ENCODE peak calls at places on chromosomes 1 and 21, in ten cellular contexts. L is MCF 10A, J is mesothelial cell of epicardium, G is astrocyte of the spinal cord, S is breast epithelium, V is adrenal gland, E is left ventricle myocardium inferior, C is AG09319, M is heart right ventricle, B is tibial nerve. I is an unnamed sample.

GRCh38 chr21:37008705-37009104 is 2.2 kb downstream of the RIPPLY3 start:
- DNase-seq in L (no peak), J (no peak), G (no peak), S (no peak), V (no peak), E (no peak), C (no peak), M (no peak), B (no peak), I (no peak)

GRCh38 chr21:20404915-20405314 is 593.3 kb upstream of the NCAM2 start:
- DNase-seq in L (no peak), J (no peak), G (no peak), S (no peak), V (no peak), E (no peak), C (no peak), M (no peak), B (no peak), I (no peak)

GRCh38 chr1:97174039-97174704 is 452.6 kb downstream of the PTBP2 start:
- DNase-seq in L (peak), J (no peak), G (no peak), S (peak), V (no peak), E (no peak), C (no peak), M (no peak), B (no peak), I (peak)

GRCh38 chr1:68433386-68433785 is 16.4 kb downstream of the RPE65 start:
- DNase-seq in L (no peak), J (no peak), G (no peak), S (no peak), V (no peak), E (no peak), C (no peak), M (no peak), B (no peak), I (no peak)

GRCh38 chr21:25115021-25115420 is 492.3 kb downstream of the MRPL39 start:
- DNase-seq in L (no peak), J (no peak), G (no peak), S (no peak), V (no peak), E (no peak), C (no peak), M (no peak), B (no peak), I (no peak)

GRCh38 chr1:59730302-59730701 is 84.4 kb upstream of the HOOK1 start:
- DNase-seq in L (peak), J (no peak), G (peak), S (no peak), V (no peak), E (no peak), C (no peak), M (no peak), B (no peak), I (peak)

GRCh38 chr1:114134518-114134917 is 19.2 kb downstream of the SYT6 start:
- DNase-seq in L (no peak), J (no peak), G (no peak), S (no peak), V (no peak), E (no peak), C (no peak), M (no peak), B (no peak), I (no peak)

GRCh38 chr1:164557270-164557669 is 1.7 kb upstream of the PBX1 start:
- DNase-seq in L (peak), J (no peak), G (no peak), S (no peak), V (no peak), E (no peak), C (no peak), M (no peak), B (no peak), I (peak)

GRCh38 chr1:156869455-156869854 is 8.8 kb downstream of the NTRK1 start:
- DNase-seq in L (no peak), J (no peak), G (no peak), S (no peak), V (no peak), E (no peak), C (no peak), M (no peak), B (no peak), I (no peak)

GRCh38 chr1:220926146-220926545 is 46.9 kb downstream of the HLX start:
- DNase-seq in L (peak), J (no peak), G (peak), S (no peak), V (no peak), E (no peak), C (no peak), M (no peak), B (no peak), I (no peak)

GRCh38 chr1:68120136-68120791 is 69.8 kb upstream of the DIRAS3 start:
- DNase-seq in L (peak), J (peak), G (peak), S (peak), V (peak), E (no peak), C (peak), M (peak), B (no peak), I (peak)

GRCh38 chr1:3908886-3909517 is 8.9 kb upstream of the C1orf174 start:
- DNase-seq in L (no peak), J (no peak), G (no peak), S (no peak), V (no peak), E (no peak), C (no peak), M (no peak), B (no peak), I (no peak)

GRCh38 chr1:225470210-225470609 is 42.4 kb upstream of the LBR start:
- DNase-seq in L (no peak), J (no peak), G (no peak), S (no peak), V (no peak), E (no peak), C (no peak), M (no peak), B (peak), I (no peak)

GRCh38 chr1:53476579-53476978 is 17.4 kb downstream of the DMRTB1 start:
- DNase-seq in L (no peak), J (no peak), G (no peak), S (no peak), V (no peak), E (no peak), C (no peak), M (no peak), B (no peak), I (no peak)

GRCh38 chr1:219883400-219884332 is 44.7 kb downstream of the SLC30A10 start:
- DNase-seq in L (no peak), J (no peak), G (no peak), S (no peak), V (peak), E (no peak), C (no peak), M (no peak), B (no peak), I (no peak)

GRCh38 chr1:7420098-7420445 is 351.0 kb upstream of the VAMP3 start:
- DNase-seq in L (no peak), J (peak), G (no peak), S (no peak), V (peak), E (no peak), C (no peak), M (no peak), B (no peak), I (no peak)

GRCh38 chr1:37951041-37951782 is 4.4 kb upstream of the INPP5B start:
- DNase-seq in L (no peak), J (no peak), G (no peak), S (no peak), V (no peak), E (no peak), C (no peak), M (no peak), B (no peak), I (no peak)

GRCh38 chr1:200979574-200980451 is 43.7 kb downstream of the KIF21B start:
- DNase-seq in L (peak), J (no peak), G (no peak), S (no peak), V (no peak), E (no peak), C (no peak), M (no peak), B (no peak), I (peak)

GRCh38 chr1:115090547-115090946 is 1.2 kb upstream of the TSPAN2 start:
- DNase-seq in L (no peak), J (no peak), G (peak), S (no peak), V (no peak), E (peak), C (no peak), M (peak), B (no peak), I (no peak)

GRCh38 chr1:61519631-61520030 is 205.3 kb downstream of the TM2D1 start:
- DNase-seq in L (no peak), J (no peak), G (no peak), S (no peak), V (no peak), E (no peak), C (no peak), M (no peak), B (no peak), I (no peak)

GRCh38 chr21:26140185-26140584 is 30.4 kb downstream of the APP start:
- DNase-seq in L (peak), J (no peak), G (peak), S (no peak), V (peak), E (peak), C (peak), M (peak), B (no peak), I (peak)

GRCh38 chr1:64882574-64883255 is 83.6 kb downstream of the JAK1 start:
- DNase-seq in L (no peak), J (no peak), G (no peak), S (no peak), V (no peak), E (no peak), C (no peak), M (no peak), B (no peak), I (no peak)

GRCh38 chr1:56977910-56978309 is 12.1 kb upstream of the C8B start:
- DNase-seq in L (no peak), J (no peak), G (no peak), S (no peak), V (no peak), E (no peak), C (no peak), M (no peak), B (no peak), I (no peak)

GRCh38 chr1:184890539-184890973 is 83.8 kb downstream of the NIBAN1 start:
- DNase-seq in L (no peak), J (no peak), G (peak), S (no peak), V (peak), E (no peak), C (no peak), M (peak), B (no peak), I (peak)

GRCh38 chr21:44395260-44395659 is 41.8 kb downstream of the TRPM2 start:
- DNase-seq in L (no peak), J (peak), G (no peak), S (no peak), V (no peak), E (no peak), C (no peak), M (no peak), B (no peak), I (no peak)

GRCh38 chr21:28734522-28735175 is 258.0 kb downstream of the LTN1 start:
- DNase-seq in L (no peak), J (no peak), G (no peak), S (no peak), V (no peak), E (no peak), C (no peak), M (no peak), B (no peak), I (no peak)

GRCh38 chr1:32775640-32776337 is 41.4 kb downstream of the YARS1 start:
- DNase-seq in L (no peak), J (no peak), G (peak), S (no peak), V (no peak), E (no peak), C (no peak), M (no peak), B (no peak), I (no peak)

GRCh38 chr1:21121764-21122471 is 54.8 kb downstream of the EIF4G3 start:
- DNase-seq in L (no peak), J (no peak), G (no peak), S (no peak), V (no peak), E (no peak), C (no peak), M (no peak), B (no peak), I (no peak)

GRCh38 chr21:28485301-28486022 is 507.2 kb downstream of the LTN1 start:
- DNase-seq in L (peak), J (no peak), G (peak), S (no peak), V (no peak), E (no peak), C (no peak), M (no peak), B (no peak), I (peak)

GRCh38 chr1:231806623-231807470 is 180.3 kb downstream of the DISC1 start:
- DNase-seq in L (peak), J (no peak), G (no peak), S (peak), V (peak), E (peak), C (no peak), M (no peak), B (peak), I (peak)

GRCh38 chr21:34834852-34835501 is 166.2 kb downstream of the CLIC6 start:
- DNase-seq in L (peak), J (no peak), G (no peak), S (no peak), V (no peak), E (no peak), C (no peak), M (no peak), B (no peak), I (no peak)

GRCh38 chr1:204480515-204480914 is 14.1 kb downstream of the PIK3C2B start:
- DNase-seq in L (no peak), J (no peak), G (no peak), S (no peak), V (no peak), E (no peak), C (no peak), M (no peak), B (no peak), I (no peak)

GRCh38 chr1:204151562-204152309 is at the start of gene ETNK2:
- DNase-seq in L (peak), J (peak), G (peak), S (peak), V (peak), E (peak), C (no peak), M (peak), B (peak), I (peak)

GRCh38 chr1:190439447-190439846 is 38.2 kb downstream of the BRINP3 start:
- DNase-seq in L (no peak), J (no peak), G (no peak), S (no peak), V (no peak), E (no peak), C (no peak), M (no peak), B (no peak), I (no peak)

DNA sequence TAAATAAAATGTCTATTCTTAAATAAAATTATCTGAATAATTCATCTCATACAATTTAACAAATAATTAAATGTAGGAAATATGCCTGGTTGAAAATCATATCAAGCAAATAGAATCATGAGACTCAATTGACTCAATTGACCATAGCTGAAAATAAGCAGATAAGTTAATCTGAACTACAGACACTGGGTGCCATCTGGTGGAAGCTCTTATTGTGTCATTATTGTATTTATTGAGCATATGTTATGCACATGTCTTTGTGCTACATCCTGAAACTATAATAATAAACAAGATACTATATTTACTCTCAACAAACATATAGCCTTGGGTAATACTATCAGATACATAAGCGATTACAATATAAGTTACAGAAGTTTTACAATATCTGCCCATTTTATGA is 41.0 kb downstream of the BRINP3 start:
- DNase-seq in L (peak), J (no peak), G (peak), S (no peak), V (no peak), E (no peak), C (no peak), M (no peak), B (no peak), I (peak)
- TF ChIP-seq CTCF in L (peak), J (no peak), G (peak), S (no peak), V (no peak), E (no peak), C (no peak), M (no peak), B (no peak), I (peak)

GRCh38 chr1:212980123-212980800 is 29.9 kb downstream of the VASH2 start:
- DNase-seq in L (no peak), J (no peak), G (peak), S (no peak), V (peak), E (peak), C (no peak), M (peak), B (no peak), I (peak)
- TF ChIP-seq CTCF in L (no peak), J (no peak), G (no peak), S (no peak), V (no peak), E (peak), C (no peak), M (no peak), B (no peak), I (no peak)

DNA sequence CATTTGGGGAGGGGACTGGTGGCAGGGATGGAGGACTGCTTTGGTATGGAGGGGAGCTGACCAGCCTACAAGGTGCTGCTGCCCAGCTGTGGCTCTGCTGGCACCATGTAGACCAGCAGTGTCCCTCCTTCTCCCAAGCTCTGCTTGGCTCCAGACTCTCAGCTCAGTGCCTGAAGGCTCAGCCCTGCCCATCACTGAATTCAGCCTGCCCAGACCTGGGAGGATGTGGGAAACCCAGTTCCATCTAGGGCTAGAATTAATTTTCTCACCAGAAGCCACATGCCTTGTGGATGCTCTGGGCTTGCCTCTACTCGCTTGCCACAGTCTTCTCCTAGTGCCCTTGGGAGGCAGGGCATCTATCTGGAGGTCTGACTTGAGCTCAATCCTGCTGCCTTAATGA is 195.0 kb upstream of the EDN2 start:
- DNase-seq in L (no peak), J (no peak), G (no peak), S (peak), V (no peak), E (no peak), C (no peak), M (no peak), B (no peak), I (no peak)
- TF ChIP-seq CTCF in L (no peak), J (no peak), G (no peak), S (no peak), V (no peak), E (no peak), C (no peak), M (no peak), B (no peak), I (no peak)

DNA sequence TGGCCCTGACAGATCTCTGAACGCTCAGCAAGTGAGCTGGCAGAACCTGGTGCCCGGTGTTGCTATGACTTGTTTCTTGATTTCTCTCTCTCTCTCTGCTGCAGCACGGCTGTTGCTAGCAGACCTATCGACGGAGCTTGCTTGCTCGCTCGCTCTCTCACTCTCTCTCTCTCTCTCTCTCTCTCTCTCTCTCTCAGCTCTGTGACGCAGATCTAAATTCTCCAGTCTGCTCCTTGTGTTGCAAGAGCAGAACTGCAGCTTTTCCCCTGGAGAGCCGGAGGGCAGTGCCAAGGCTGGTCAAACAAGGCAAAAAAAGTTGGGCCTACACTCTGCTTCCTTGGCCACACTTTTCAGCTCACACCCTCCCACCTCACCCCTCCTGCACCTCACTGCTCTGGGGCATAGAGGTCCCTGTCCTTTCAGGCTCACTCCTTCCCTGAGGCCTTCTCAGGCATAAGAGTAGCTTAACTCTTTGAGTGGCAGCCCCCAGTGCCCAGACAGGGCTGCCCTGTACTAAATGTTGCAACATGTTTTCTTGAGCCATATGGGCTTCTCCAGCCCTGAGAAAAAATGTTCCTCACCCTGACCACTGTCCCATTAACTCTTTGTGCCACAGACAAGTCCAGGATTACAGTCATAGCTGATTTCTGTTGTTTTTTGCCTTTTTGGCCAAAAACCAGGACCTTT is 72.2 kb downstream of the CD46 start:
- DNase-seq in L (peak), J (peak), G (peak), S (peak), V (peak), E (peak), C (peak), M (peak), B (peak), I (peak)
- TF ChIP-seq CTCF in L (peak), J (peak), G (peak), S (peak), V (peak), E (peak), C (peak), M (peak), B (peak), I (peak)

GRCh38 chr1:36097693-36098585 is 9.2 kb downstream of the ADPRS start:
- DNase-seq in L (no peak), J (no peak), G (no peak), S (no peak), V (peak), E (no peak), C (no peak), M (no peak), B (no peak), I (no peak)
- TF ChIP-seq CTCF in L (no peak), J (no peak), G (no peak), S (no peak), V (no peak), E (no peak), C (no peak), M (no peak), B (no peak), I (no peak)